ENCODE peak calls at places on chromosomes 1 and 21, in four cellular contexts. P is mesenchymal stem cell, O is mammary epithelial cell, Q is neuronal stem cell. M is an unnamed sample.

GRCh38 chr1:41435570-41436178 is 48.8 kb downstream of the EDN2 start:
- DNase-seq in P (peak; percentile 58), O (no peak), Q (peak; percentile 50), M (no peak)

GRCh38 chr1:43121251-43121650 is 50.8 kb downstream of the EBNA1BP2 start:
- DNase-seq in P (no peak), O (peak; percentile 70), Q (no peak), M (no peak)

GRCh38 chr1:43666608-43667007 is 16.7 kb downstream of the KDM4A start:
- DNase-seq in P (no peak), O (peak; percentile 98), Q (no peak), M (no peak)

GRCh38 chr1:85502171-85502570 is 37.2 kb upstream of the DDAH1 start:
- DNase-seq in P (peak; percentile 74), O (no peak), Q (no peak), M (no peak)

GRCh38 chr1:54016343-54017282 is 1.4 kb downstream of the LDLRAD1 start:
- DNase-seq in P (peak; percentile 80), O (peak; percentile 80), Q (no peak), M (no peak)

GRCh38 chr1:1196431-1197187 is 9.8 kb downstream of the TNFRSF18 start:
- DNase-seq in P (no peak), O (no peak), Q (no peak), M (no peak)

GRCh38 chr1:15246960-15247614 is at the start of gene FHAD1:
- DNase-seq in P (peak; percentile 69), O (peak; percentile 62), Q (peak; percentile 77), M (peak; percentile 41)

GRCh38 chr1:55504306-55504706 is 289.1 kb upstream of the USP24 start:
- DNase-seq in P (peak; percentile 23), O (no peak), Q (no peak), M (no peak)

GRCh38 chr1:156664046-156664948 is 12.9 kb downstream of the NES start:
- DNase-seq in P (peak; percentile 74), O (no peak), Q (no peak), M (no peak)

GRCh38 chr1:209875510-209875909 is 47.7 kb downstream of the UTP25 start:
- DNase-seq in P (peak; percentile 70), O (peak; percentile 69), Q (peak; percentile 24), M (peak; percentile 41)

GRCh38 chr1:197320991-197321531 is 53.0 kb downstream of the CRB1 start:
- DNase-seq in P (no peak), O (peak; percentile 25), Q (no peak), M (no peak)

GRCh38 chr1:179883739-179884138 is 1.7 kb downstream of the TOR1AIP1 start:
- DNase-seq in P (peak; percentile 36), O (peak; percentile 97), Q (no peak), M (no peak)

GRCh38 chr1:65769621-65770020 is 23.1 kb upstream of the PDE4B start:
- DNase-seq in P (no peak), O (no peak), Q (no peak), M (no peak)

GRCh38 chr1:183093821-183094287 is 70.6 kb downstream of the LAMC1 start:
- DNase-seq in P (peak; percentile 73), O (peak; percentile 78), Q (no peak), M (no peak)

GRCh38 chr21:27062441-27062840 is 95.6 kb upstream of the ADAMTS5 start:
- DNase-seq in P (no peak), O (no peak), Q (no peak), M (no peak)

GRCh38 chr1:189349600-189349999 is 1128.1 kb downstream of the BRINP3 start:
- DNase-seq in P (no peak), O (no peak), Q (no peak), M (no peak)

GRCh38 chr1:30048905-30049304 is 674.5 kb downstream of the MATN1 start:
- DNase-seq in P (no peak), O (no peak), Q (no peak), M (no peak)

GRCh38 chr1:55120538-55120937 is 81.2 kb downstream of the PCSK9 start:
- DNase-seq in P (no peak), O (peak; percentile 48), Q (no peak), M (no peak)

GRCh38 chr1:157073944-157074685 is 25.5 kb downstream of the ETV3L start:
- DNase-seq in P (peak; percentile 74), O (peak; percentile 54), Q (peak; percentile 40), M (peak; percentile 52)

GRCh38 chr1:89878256-89878655 is 57.4 kb downstream of the LRRC8D start:
- DNase-seq in P (no peak), O (no peak), Q (no peak), M (no peak)

GRCh38 chr1:110774398-110774797 is 98.5 kb upstream of the CD53 start:
- DNase-seq in P (no peak), O (no peak), Q (no peak), M (no peak)

GRCh38 chr1:20166047-20166446 is 19.8 kb upstream of the UBXN10 start:
- DNase-seq in P (no peak), O (peak; percentile 77), Q (no peak), M (no peak)

GRCh38 chr1:39288735-39289465 is 84.4 kb downstream of the MACF1 start:
- DNase-seq in P (no peak), O (peak; percentile 47), Q (no peak), M (no peak)

GRCh38 chr1:3485016-3485415 is 30.6 kb downstream of the ARHGEF16 start:
- DNase-seq in P (no peak), O (no peak), Q (no peak), M (no peak)

GRCh38 chr1:219812491-219813221 is 115.7 kb downstream of the SLC30A10 start:
- DNase-seq in P (peak; percentile 62), O (peak; percentile 63), Q (peak; percentile 72), M (peak; percentile 55)

GRCh38 chr1:101905298-101905794 is 91.4 kb downstream of the OLFM3 start:
- DNase-seq in P (no peak), O (no peak), Q (no peak), M (no peak)

GRCh38 chr21:45740491-45741357 is 97.2 kb downstream of the PCBP3 start:
- DNase-seq in P (no peak), O (no peak), Q (no peak), M (no peak)